ENCODE peak calls at places on chromosomes 5 and 9, in six cellular contexts. One of them, this sample, is unnamed. For H3K4me1, the result is how much of the 10 kb centered on the place peaks cover.

GRCh38 chr5:139733698-139734491 is 61.7 kb upstream of the PSD2 start:
- DNase-seq in heart left ventricle: no peak
- DNase-seq in A549: no peak
- DNase-seq in GM12878: no peak
- DNase-seq in HepG2: peak
- DNase-seq in uterus: no peak
- DNase-seq in this sample: no peak

GRCh38 chr5:1494780-1495524 is 28.8 kb downstream of the LPCAT1 start:
- DNase-seq in heart left ventricle: peak
- DNase-seq in A549: no peak
- DNase-seq in GM12878: peak
- DNase-seq in uterus: no peak
- DNase-seq in HepG2: no peak
- DNase-seq in this sample: no peak

GRCh38 chr9:13860019-13860418 is 453.9 kb downstream of the NFIB start:
- DNase-seq in uterus: peak
- DNase-seq in HepG2: no peak
- DNase-seq in GM12878: no peak
- DNase-seq in heart left ventricle: no peak
- DNase-seq in A549: no peak
- DNase-seq in this sample: no peak

GRCh38 chr5:133114933-133115310 is 63.1 kb downstream of the HSPA4 start:
- DNase-seq in HepG2: no peak
- DNase-seq in A549: no peak
- DNase-seq in GM12878: no peak
- DNase-seq in heart left ventricle: no peak
- DNase-seq in uterus: no peak
- DNase-seq in this sample: no peak

GRCh38 chr5:144467795-144468194 is 297.1 kb downstream of the KCTD16 start:
- DNase-seq in heart left ventricle: no peak
- DNase-seq in GM12878: no peak
- DNase-seq in uterus: no peak
- DNase-seq in HepG2: peak
- DNase-seq in A549: peak
- DNase-seq in this sample: no peak

GRCh38 chr9:124128568-124128967 is 117.0 kb downstream of the LHX2 start:
- DNase-seq in HepG2: peak
- DNase-seq in GM12878: no peak
- DNase-seq in A549: no peak
- DNase-seq in uterus: no peak
- DNase-seq in heart left ventricle: no peak
- DNase-seq in this sample: no peak

GRCh38 chr5:112419596-112420110 is 576 bp upstream of the EPB41L4A start:
- DNase-seq in HepG2: no peak
- DNase-seq in GM12878: no peak
- DNase-seq in uterus: peak
- DNase-seq in A549: peak
- DNase-seq in heart left ventricle: peak
- DNase-seq in this sample: peak

GRCh38 chr9:120934271-120934670 is 7.7 kb upstream of the TRAF1 start:
- DNase-seq in heart left ventricle: no peak
- DNase-seq in A549: no peak
- DNase-seq in uterus: no peak
- DNase-seq in HepG2: no peak
- DNase-seq in GM12878: no peak
- DNase-seq in this sample: no peak

GRCh38 chr5:180637962-180638680 is 11.3 kb downstream of the FLT4 start:
- DNase-seq in uterus: no peak
- DNase-seq in A549: no peak
- DNase-seq in GM12878: no peak
- DNase-seq in heart left ventricle: peak
- DNase-seq in HepG2: no peak
- DNase-seq in this sample: no peak

GRCh38 chr9:1458503-1458902 is 408.3 kb downstream of the DMRT2 start:
- DNase-seq in A549: no peak
- DNase-seq in heart left ventricle: no peak
- DNase-seq in GM12878: no peak
- DNase-seq in HepG2: no peak
- DNase-seq in uterus: no peak
- DNase-seq in this sample: no peak

GRCh38 chr5:39080597-39081204 is 6.5 kb upstream of the RICTOR start:
- DNase-seq in heart left ventricle: peak
- DNase-seq in uterus: peak
- DNase-seq in GM12878: no peak
- DNase-seq in HepG2: peak
- DNase-seq in A549: peak
- DNase-seq in this sample: peak

GRCh38 chr5:137837741-137838389 is 29.8 kb upstream of the MYOT start:
- DNase-seq in A549: no peak
- DNase-seq in heart left ventricle: no peak
- DNase-seq in uterus: no peak
- DNase-seq in HepG2: no peak
- DNase-seq in GM12878: no peak
- DNase-seq in this sample: no peak

GRCh38 chr5:168153263-168153930 is 138.0 kb upstream of the WWC1 start:
- DNase-seq in uterus: no peak
- DNase-seq in heart left ventricle: no peak
- DNase-seq in GM12878: no peak
- DNase-seq in HepG2: no peak
- DNase-seq in A549: no peak
- DNase-seq in this sample: no peak

GRCh38 chr5:78895616-78896015 is 89.5 kb downstream of the ARSB start:
- DNase-seq in GM12878: no peak
- DNase-seq in A549: no peak
- DNase-seq in uterus: no peak
- DNase-seq in heart left ventricle: no peak
- DNase-seq in HepG2: no peak
- DNase-seq in this sample: no peak

GRCh38 chr9:1604942-1605560 is 410.1 kb upstream of the SMARCA2 start:
- DNase-seq in HepG2: peak
- DNase-seq in uterus: no peak
- DNase-seq in A549: no peak
- DNase-seq in GM12878: peak
- DNase-seq in heart left ventricle: no peak
- DNase-seq in this sample: no peak

GRCh38 chr5:138911441-138911840 is 36.3 kb upstream of the LRRTM2 start:
- DNase-seq in uterus: no peak
- DNase-seq in HepG2: no peak
- DNase-seq in A549: no peak
- DNase-seq in heart left ventricle: no peak
- DNase-seq in GM12878: no peak
- DNase-seq in this sample: no peak

GRCh38 chr9:21576331-21577189 is 94.4 kb upstream of the IFNE start:
- DNase-seq in uterus: no peak
- DNase-seq in heart left ventricle: no peak
- DNase-seq in HepG2: peak
- DNase-seq in GM12878: peak
- DNase-seq in A549: no peak
- DNase-seq in this sample: no peak

GRCh38 chr5:132498686-132499271 is 8.2 kb upstream of the IRF1 start:
- DNase-seq in HepG2: no peak
- DNase-seq in A549: no peak
- DNase-seq in heart left ventricle: no peak
- DNase-seq in GM12878: no peak
- DNase-seq in uterus: no peak
- DNase-seq in this sample: no peak

GRCh38 chr5:93578813-93579560 is 2.0 kb downstream of the NR2F1-AS1 start:
- DNase-seq in heart left ventricle: no peak
- DNase-seq in GM12878: no peak
- DNase-seq in uterus: peak
- DNase-seq in A549: no peak
- DNase-seq in HepG2: no peak
- DNase-seq in this sample: no peak

GRCh38 chr9:95791695-95792094 is 83.8 kb upstream of the ERCC6L2 start:
- DNase-seq in uterus: no peak
- DNase-seq in heart left ventricle: no peak
- DNase-seq in GM12878: no peak
- DNase-seq in A549: no peak
- DNase-seq in HepG2: no peak
- DNase-seq in this sample: no peak

GRCh38 chr9:106287108-106287631 is 575.8 kb upstream of the ZNF462 start:
- DNase-seq in A549: no peak
- DNase-seq in uterus: peak
- DNase-seq in GM12878: no peak
- DNase-seq in HepG2: no peak
- DNase-seq in heart left ventricle: no peak
- DNase-seq in this sample: no peak

GRCh38 chr9:92655366-92655765 is 14.6 kb downstream of the IPPK start:
- DNase-seq in GM12878: no peak
- DNase-seq in A549: no peak
- DNase-seq in HepG2: no peak
- DNase-seq in uterus: no peak
- DNase-seq in heart left ventricle: no peak
- DNase-seq in this sample: no peak

GRCh38 chr5:181231444-181231843 is 8.4 kb downstream of the TRIM41 start:
- DNase-seq in uterus: no peak
- DNase-seq in heart left ventricle: no peak
- DNase-seq in A549: no peak
- DNase-seq in GM12878: no peak
- DNase-seq in HepG2: no peak
- DNase-seq in this sample: no peak

GRCh38 chr9:588952-589351 is 252.5 kb upstream of the DMRT1 start:
- DNase-seq in GM12878: no peak
- DNase-seq in uterus: no peak
- DNase-seq in heart left ventricle: no peak
- DNase-seq in HepG2: no peak
- DNase-seq in A549: no peak
- DNase-seq in this sample: no peak

GRCh38 chr9:136363606-136364368 is at the start of gene DNLZ:
- DNase-seq in uterus: peak
- DNase-seq in A549: peak
- DNase-seq in HepG2: peak
- DNase-seq in heart left ventricle: peak
- DNase-seq in GM12878: peak
- DNase-seq in this sample: peak

GRCh38 chr9:123349691-123350480 is 6.1 kb upstream of the CRB2 start:
- DNase-seq in A549: peak
- DNase-seq in HepG2: peak
- DNase-seq in uterus: no peak
- DNase-seq in GM12878: no peak
- DNase-seq in heart left ventricle: peak
- DNase-seq in this sample: peak

GRCh38 chr9:125548141-125548540 is 158.9 kb downstream of the MAPKAP1 start:
- DNase-seq in HepG2: peak
- DNase-seq in heart left ventricle: no peak
- DNase-seq in uterus: no peak
- DNase-seq in GM12878: no peak
- DNase-seq in A549: no peak
- DNase-seq in this sample: no peak

GRCh38 chr9:89218040-89218928 is 39.7 kb upstream of the SHC3 start:
- DNase-seq in uterus: no peak
- DNase-seq in GM12878: no peak
- DNase-seq in heart left ventricle: no peak
- DNase-seq in A549: no peak
- DNase-seq in HepG2: no peak
- DNase-seq in this sample: no peak

GRCh38 chr5:179919487-179920060 is 11.9 kb upstream of the TBC1D9B start:
- DNase-seq in heart left ventricle: no peak
- DNase-seq in uterus: no peak
- DNase-seq in A549: no peak
- DNase-seq in HepG2: no peak
- DNase-seq in GM12878: no peak
- DNase-seq in this sample: no peak

GRCh38 chr5:136132087-136132486 is 558 bp upstream of the SMAD5 start:
- DNase-seq in heart left ventricle: peak
- DNase-seq in HepG2: peak
- DNase-seq in GM12878: no peak
- DNase-seq in A549: peak
- DNase-seq in uterus: peak
- DNase-seq in this sample: peak

GRCh38 chr9:86098793-86099694 is at the start of gene GOLM1:
- DNase-seq in GM12878: no peak
- DNase-seq in uterus: peak
- DNase-seq in HepG2: no peak
- DNase-seq in A549: peak
- DNase-seq in heart left ventricle: peak
- DNase-seq in this sample: no peak
- TF ChIP-seq POLR2A in GM12878: peak
- TF ChIP-seq POLR2A in uterus: peak
- TF ChIP-seq POLR2A in HepG2: no peak
- TF ChIP-seq POLR2A in A549: peak
- TF ChIP-seq POLR2A in heart left ventricle: peak
- TF ChIP-seq POLR2A in this sample: no peak

DNA sequence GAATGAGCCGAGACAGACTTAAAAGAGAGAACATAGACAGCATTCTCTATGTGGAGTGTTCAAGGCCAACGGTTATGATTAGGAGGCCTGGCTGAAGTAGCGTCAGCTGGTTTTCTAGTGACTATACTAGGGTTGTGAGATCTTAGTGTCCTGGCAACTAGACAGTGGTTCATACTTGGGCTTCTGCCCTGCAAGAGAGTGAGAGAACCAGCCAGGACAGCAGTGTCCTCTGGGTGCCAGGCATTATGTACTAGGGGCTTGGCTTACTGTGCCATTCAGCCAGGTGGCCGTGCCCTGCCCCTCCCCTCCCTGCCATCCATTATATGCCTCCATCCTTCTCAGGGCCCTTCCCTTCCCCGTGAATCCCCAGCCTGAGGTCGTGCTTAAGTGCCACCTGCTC is 56.8 kb downstream of the TRIO start:
- DNase-seq in heart left ventricle: peak
- DNase-seq in uterus: no peak
- DNase-seq in GM12878: no peak
- DNase-seq in HepG2: no peak
- DNase-seq in A549: no peak
- DNase-seq in this sample: no peak
- H3K4me1 ChIP-seq in heart left ventricle: half or more
- H3K4me1 ChIP-seq in uterus: under half
- H3K4me1 ChIP-seq in GM12878: under half
- H3K4me1 ChIP-seq in HepG2: under half
- H3K4me1 ChIP-seq in A549: half or more
- H3K4me1 ChIP-seq in this sample: under half

DNA sequence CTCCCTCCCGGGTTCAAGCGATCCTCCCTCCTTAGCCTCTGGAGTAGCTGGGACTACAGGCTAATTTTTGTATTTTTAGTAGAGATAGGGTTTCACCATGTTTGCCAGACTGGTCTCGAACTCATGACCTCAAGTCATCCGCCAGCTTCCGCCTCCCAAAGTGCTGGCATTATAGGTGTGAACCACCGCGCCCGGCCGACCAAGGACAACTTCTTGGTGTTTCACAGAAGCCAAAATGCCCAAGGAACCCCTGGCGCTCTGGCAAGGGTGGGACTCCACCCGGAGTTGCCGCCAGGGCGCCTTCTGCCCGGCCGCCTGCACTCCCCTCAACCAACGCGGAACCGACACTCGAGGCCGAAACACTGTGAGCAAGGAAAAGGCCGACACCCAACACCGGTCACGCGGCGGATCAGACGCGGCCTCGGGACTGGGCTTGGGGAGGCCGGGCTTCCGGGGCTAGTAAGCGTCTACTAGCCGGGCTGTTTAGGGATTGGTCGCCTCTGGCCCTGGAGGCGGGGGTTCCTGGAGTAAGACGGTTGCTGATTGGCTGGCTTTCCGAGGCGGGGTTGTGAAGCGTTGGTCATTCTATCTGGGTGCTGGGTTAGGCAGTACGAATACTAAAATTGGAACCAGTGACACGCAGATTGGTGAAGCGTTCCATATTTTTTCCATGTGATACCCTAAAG is 7.7 kb upstream of the CFAP157 start:
- DNase-seq in HepG2: no peak
- DNase-seq in uterus: peak
- DNase-seq in GM12878: peak
- DNase-seq in heart left ventricle: peak
- DNase-seq in A549: peak
- DNase-seq in this sample: peak
- TF ChIP-seq CTCF in HepG2: no peak
- TF ChIP-seq CTCF in uterus: peak
- TF ChIP-seq CTCF in GM12878: no peak
- TF ChIP-seq CTCF in heart left ventricle: peak
- TF ChIP-seq CTCF in A549: no peak
- TF ChIP-seq CTCF in this sample: no peak

GRCh38 chr9:127445851-127446719 is 5.1 kb downstream of the RPL12 start:
- DNase-seq in uterus: no peak
- DNase-seq in HepG2: no peak
- DNase-seq in A549: no peak
- DNase-seq in GM12878: no peak
- DNase-seq in heart left ventricle: no peak
- DNase-seq in this sample: no peak
- TF ChIP-seq POLR2A in uterus: no peak
- TF ChIP-seq POLR2A in HepG2: peak
- TF ChIP-seq POLR2A in A549: peak
- TF ChIP-seq POLR2A in GM12878: peak
- TF ChIP-seq POLR2A in heart left ventricle: no peak
- TF ChIP-seq POLR2A in this sample: no peak